ENCODE peak calls at places on chromosome 15, in six cellular contexts. K, U, Z, O, N and V are unnamed samples.
A peak's percentile ranks its signal among the peaks of the same experiment; 100 is the strongest.

GRCh38 chr15:100929641-100930042 is 10.5 kb downstream of the LRRK1 start:
- DNase-seq in Z (no peak), K (no peak), O (no peak), U (no peak), N (no peak), V (no peak)

GRCh38 chr15:36658905-36659304 is 79.5 kb downstream of the CDIN1 start:
- DNase-seq in Z (no peak), U (no peak), O (no peak), K (no peak), N (no peak), V (no peak)

GRCh38 chr15:100628746-100629145 is 26.4 kb downstream of the ASB7 start:
- DNase-seq in Z (peak; percentile 77), O (no peak), K (peak; percentile 50), U (no peak), N (no peak), V (peak; percentile 94)

GRCh38 chr15:68420186-68420684 is 11.7 kb downstream of the ITGA11 start:
- DNase-seq in Z (no peak), U (no peak), N (peak; percentile 32), K (no peak), O (no peak), V (no peak)

GRCh38 chr15:58282060-58282708 is 144.0 kb downstream of the AQP9 start:
- DNase-seq in O (no peak), N (no peak), Z (no peak), K (no peak), U (no peak), V (peak; percentile 9)

GRCh38 chr15:29432191-29433049 is 162.8 kb upstream of the NSMCE3 start:
- DNase-seq in K (no peak), U (no peak), Z (no peak), O (no peak), N (no peak), V (no peak)

GRCh38 chr15:61063875-61064320 is 165.2 kb downstream of the RORA start:
- DNase-seq in U (no peak), K (no peak), N (no peak), O (no peak), Z (no peak), V (no peak)

GRCh38 chr15:42879390-42879912 is 41.1 kb downstream of the TTBK2 start:
- DNase-seq in K (no peak), O (no peak), Z (no peak), N (no peak), U (no peak), V (no peak)

GRCh38 chr15:34620814-34621213 is 37.4 kb upstream of the GOLGA8B start:
- DNase-seq in Z (no peak), U (no peak), O (no peak), K (no peak), N (peak; percentile 5), V (no peak)

GRCh38 chr15:62110000-62110851 is 43.4 kb downstream of the C2CD4A start:
- DNase-seq in K (peak; percentile 78), Z (peak; percentile 54), N (peak; percentile 87), O (no peak), U (no peak), V (peak; percentile 60)

DNA sequence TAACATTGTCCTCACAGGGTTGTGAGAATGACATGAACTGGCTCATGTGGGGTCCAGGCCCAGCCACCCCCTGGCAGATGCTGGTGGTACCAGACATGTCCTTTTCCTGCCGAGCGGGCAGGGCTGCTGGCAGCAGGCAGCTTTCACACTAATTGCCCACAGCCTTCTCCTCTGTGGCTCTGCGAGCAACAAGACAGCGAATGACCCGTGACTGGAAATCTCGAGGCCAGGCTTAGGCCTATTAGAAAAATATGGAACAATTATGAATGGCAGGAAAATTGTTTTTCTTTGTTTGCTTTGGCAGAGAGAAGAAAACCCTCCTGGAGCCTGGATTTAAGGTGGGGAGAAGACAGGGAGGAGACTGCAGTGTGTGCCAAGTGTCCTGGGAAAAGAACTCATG is 193.6 kb upstream of the TLE3 start:
- DNase-seq in K (no peak), Z (no peak), N (no peak), O (no peak), U (no peak), V (no peak)
- H3K4me3 ChIP-seq in K (no peak overlapping the region), Z (no peak overlapping the region), N (no peak overlapping the region), O (no peak overlapping the region), U (no peak overlapping the region), V (no peak overlapping the region)

DNA sequence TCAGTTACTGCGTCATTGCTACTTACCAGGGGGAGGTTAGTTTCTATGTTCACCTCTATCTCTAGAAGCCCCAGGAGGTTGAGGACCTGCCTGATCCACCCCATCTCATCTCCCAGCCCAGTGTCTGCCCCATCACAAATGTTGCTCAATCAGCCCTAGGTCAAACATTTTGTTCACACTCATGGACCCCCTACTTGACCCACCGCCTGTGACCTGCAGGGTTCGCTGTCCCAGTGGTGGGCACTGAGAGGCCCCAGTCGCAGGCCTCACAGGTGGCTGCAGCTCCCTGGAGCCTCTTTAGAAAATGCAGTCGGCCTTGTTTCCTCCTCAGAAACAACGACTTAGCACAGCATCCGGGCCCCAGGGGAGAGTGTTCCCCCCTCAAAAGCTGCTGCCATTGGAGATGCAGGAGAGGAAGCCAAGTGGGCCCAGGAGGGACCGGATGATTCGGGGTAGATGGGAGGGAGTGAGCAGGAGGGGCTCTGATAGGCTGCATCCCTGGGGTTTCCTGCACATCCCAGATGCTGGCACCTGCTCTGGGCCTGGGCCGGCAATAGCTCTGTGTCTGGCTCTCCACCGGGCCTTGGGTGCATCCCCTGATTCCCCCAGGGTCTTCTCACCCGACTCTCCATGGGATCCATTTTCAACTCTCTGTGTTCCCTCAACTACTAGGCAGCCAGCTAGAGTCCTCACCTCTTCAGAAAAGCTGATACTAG is 18.4 kb upstream of the INSYN1 start:
- DNase-seq in K (no peak), O (no peak), Z (no peak), N (no peak), U (no peak), V (no peak)
- TF ChIP-seq CTCF in K (no peak), O (no peak), Z (no peak), N (no peak), U (no peak), V (no peak)

GRCh38 chr15:40437754-40438687 is 2.7 kb upstream of the BAHD1 start:
- DNase-seq in O (no peak), K (no peak), Z (no peak), U (no peak), N (no peak), V (no peak)

GRCh38 chr15:40435331-40436089 is 5.2 kb upstream of the BAHD1 start:
- DNase-seq in O (no peak), N (no peak), Z (no peak), K (no peak), U (no peak), V (no peak)

GRCh38 chr15:40436892-40437753 is 3.6 kb upstream of the BAHD1 start:
- DNase-seq in K (no peak), N (no peak), O (no peak), Z (no peak), U (no peak), V (no peak)

GRCh38 chr15:40438712-40439111 is 2.0 kb upstream of the BAHD1 start:
- DNase-seq in N (no peak), U (no peak), O (no peak), K (no peak), Z (no peak), V (no peak)

DNA sequence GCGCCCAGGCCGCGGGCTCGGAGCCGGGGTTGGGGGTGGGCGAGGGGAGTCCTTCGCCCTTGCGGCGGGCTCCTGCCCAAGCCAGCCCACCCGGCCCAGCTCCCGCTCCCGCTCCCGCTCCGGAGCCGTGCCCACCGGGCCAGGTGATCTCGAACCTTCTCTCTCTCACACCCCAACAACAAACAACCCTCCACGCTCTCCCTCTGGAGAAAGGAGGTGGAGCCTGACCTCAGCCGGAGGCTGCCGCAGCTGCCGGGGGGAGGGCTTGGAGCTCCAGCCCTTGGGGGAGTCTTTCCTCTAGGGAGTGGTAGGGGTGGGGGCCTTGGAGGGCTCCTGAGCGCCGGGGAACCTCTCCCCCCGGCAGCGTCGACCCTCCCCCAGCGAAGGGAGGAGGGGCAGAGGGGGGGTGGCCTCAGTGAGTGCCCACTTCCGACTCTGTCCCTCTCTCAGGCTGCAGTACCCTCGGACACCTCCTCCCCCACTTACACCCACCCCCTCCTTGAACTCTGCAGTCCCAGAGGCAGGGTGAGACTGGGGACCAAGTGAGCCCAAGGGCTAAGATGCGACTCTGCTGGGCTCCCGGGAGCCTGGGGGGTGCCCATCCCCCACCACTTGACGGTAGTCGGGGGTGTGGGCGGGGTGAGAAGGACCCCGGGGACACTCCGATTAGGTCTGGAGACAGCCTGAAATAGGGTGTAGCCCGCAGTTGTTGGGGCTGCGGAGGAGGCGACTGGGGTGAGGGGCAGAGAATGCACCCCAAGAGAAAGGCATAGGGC is 4.4 kb upstream of the BAHD1 start:
- DNase-seq in N (no peak), U (no peak), K (no peak), O (no peak), Z (no peak), V (no peak)
- H3K4me3 ChIP-seq in N (peak overlapping the region; percentile 30), U (peak overlapping the region; percentile 47), K (peak overlapping the region; percentile 42), O (peak overlapping the region; percentile 63), Z (peak overlapping the region; percentile 25), V (peak overlapping the region; percentile 49)

GRCh38 chr15:81256916-81257315 is 60.2 kb downstream of the IL16 start:
- DNase-seq in U (no peak), N (peak; percentile 73), O (no peak), K (peak; percentile 80), Z (peak; percentile 74), V (peak; percentile 73)
- TF ChIP-seq CTCF in U (peak; percentile 76), N (peak; percentile 58), O (peak; percentile 28), K (peak; percentile 70), Z (peak; percentile 61), V (peak; percentile 83)

GRCh38 chr15:73926191-73927002 is at the start of gene LOXL1:
- DNase-seq in U (peak; percentile 71), O (peak; percentile 44), Z (peak; percentile 93), K (peak; percentile 89), N (peak; percentile 92), V (peak; percentile 92)

GRCh38 chr15:73923156-73923487 is 3.1 kb upstream of the LOXL1 start:
- DNase-seq in Z (no peak), U (no peak), K (no peak), N (no peak), O (no peak), V (no peak)

GRCh38 chr15:73922186-73923151 is 3.8 kb upstream of the LOXL1 start:
- DNase-seq in Z (peak; percentile 92), N (peak; percentile 81), O (no peak), U (no peak), K (peak; percentile 88), V (peak; percentile 75)

GRCh38 chr15:73923488-73924164 is 2.6 kb upstream of the LOXL1 start:
- DNase-seq in O (no peak), N (no peak), U (no peak), Z (no peak), K (no peak), V (no peak)

GRCh38 chr15:73924258-73924921 is 1.9 kb upstream of the LOXL1 start:
- DNase-seq in O (no peak), N (peak; percentile 90), Z (peak; percentile 89), K (peak; percentile 84), U (peak; percentile 73), V (peak; percentile 84)
- H3K4me3 ChIP-seq in O (peak overlapping the region; percentile 65), N (peak overlapping the region; percentile 3), Z (no peak overlapping the region), K (no peak overlapping the region), U (peak overlapping the region; percentile 38), V (peak overlapping the region; percentile 28)

GRCh38 chr15:86915811-86916331 is 836.2 kb downstream of the AGBL1 start:
- DNase-seq in K (peak; percentile 58), U (peak; percentile 7), N (peak; percentile 70), O (no peak), Z (peak; percentile 69), V (peak; percentile 61)
- TF ChIP-seq CTCF in K (peak; percentile 47), U (peak; percentile 55), N (peak; percentile 54), O (peak; percentile 32), Z (peak; percentile 55), V (peak; percentile 66)

GRCh38 chr15:77628010-77628409 is 4.7 kb downstream of the LINGO1 start:
- DNase-seq in Z (no peak), U (no peak), K (no peak), N (no peak), O (no peak), V (no peak)
- H3K4me3 ChIP-seq in Z (no peak overlapping the region), U (no peak overlapping the region), K (no peak overlapping the region), N (no peak overlapping the region), O (no peak overlapping the region), V (no peak overlapping the region)